ENCODE peak calls at places on chromosomes 16 and 17, in nine cellular contexts. G, B, S, K, J, W, Y, I and E are unnamed samples.

GRCh38 chr16:57993452-57993851 is 7.0 kb downstream of the ZNF319 start:
- DNase-seq in G (no peak), J (no peak), K (no peak), B (no peak), S (no peak), W (no peak), I (no peak), Y (no peak), E (no peak)

GRCh38 chr16:31131841-31132271 is 3.7 kb downstream of the PRSS8 start:
- DNase-seq in J (no peak), B (no peak), W (no peak), I (no peak), K (no peak), G (no peak), S (no peak), Y (peak), E (no peak)

GRCh38 chr17:79630120-79630519 is 19.3 kb upstream of the RBFOX3 start:
- DNase-seq in W (no peak), K (no peak), G (no peak), B (no peak), I (no peak), Y (no peak), S (no peak), J (no peak), E (no peak)

GRCh38 chr16:31181102-31181830 is 1.3 kb downstream of the FUS start:
- DNase-seq in G (no peak), I (no peak), S (no peak), W (no peak), Y (peak), K (no peak), B (no peak), J (no peak), E (no peak)

GRCh38 chr16:85412911-85413520 is 200.1 kb upstream of the GSE1 start:
- DNase-seq in Y (peak), I (no peak), K (no peak), W (no peak), G (no peak), B (no peak), J (no peak), S (no peak), E (no peak)

GRCh38 chr17:43085489-43085888 is 39.7 kb downstream of the BRCA1 start:
- DNase-seq in G (no peak), Y (peak), B (no peak), K (no peak), W (peak), I (no peak), S (no peak), J (no peak), E (no peak)

GRCh38 chr16:3020247-3020603 is at the start of gene TNFRSF12A:
- DNase-seq in K (peak), G (peak), Y (peak), S (peak), W (peak), J (no peak), I (no peak), B (peak), E (peak)

GRCh38 chr17:9360610-9361571 is 214.7 kb downstream of the STX8 start:
- DNase-seq in K (no peak), B (peak), S (no peak), W (no peak), G (peak), I (peak), Y (no peak), J (no peak), E (no peak)

GRCh38 chr16:52068447-52069074 is 478.4 kb downstream of the TOX3 start:
- DNase-seq in B (no peak), J (no peak), G (peak), S (no peak), I (no peak), Y (peak), K (no peak), W (no peak), E (peak)

GRCh38 chr17:74211141-74211928 is 2.0 kb upstream of the TTYH2 start:
- DNase-seq in W (no peak), I (no peak), B (no peak), S (no peak), J (no peak), G (no peak), K (no peak), Y (peak), E (no peak)

GRCh38 chr17:79728908-79729471 is 1.8 kb upstream of the ENPP7 start:
- DNase-seq in K (no peak), B (no peak), S (no peak), J (no peak), W (no peak), I (no peak), Y (no peak), G (no peak), E (no peak)

GRCh38 chr17:77963441-77963840 is 4.9 kb downstream of the TNRC6C start:
- DNase-seq in S (no peak), B (peak), W (no peak), G (no peak), J (no peak), Y (no peak), K (no peak), I (no peak), E (no peak)

GRCh38 chr16:49081556-49081955 is 200.1 kb downstream of the CBLN1 start:
- DNase-seq in Y (no peak), J (no peak), G (no peak), I (no peak), B (no peak), W (no peak), K (no peak), S (no peak), E (no peak)

GRCh38 chr17:75980188-75981018 is 1.4 kb downstream of the TEN1 start:
- DNase-seq in Y (no peak), K (no peak), S (no peak), G (no peak), I (no peak), B (no peak), J (no peak), W (no peak), E (no peak)

GRCh38 chr17:55440391-55440790 is 18.8 kb upstream of the MMD start:
- DNase-seq in G (no peak), S (no peak), W (no peak), Y (no peak), I (no peak), K (no peak), J (no peak), B (no peak), E (no peak)